ENCODE peak calls at places on chromosomes 13 and 19, in five cellular contexts. Y is K562, B is GM12878, L is HepG2, D is SK-N-SH. M is an unnamed sample.
A peak's percentile ranks its signal among the peaks of the same experiment; 100 is the strongest.

GRCh38 chr13:70703755-70704154 is 595.5 kb upstream of the KLHL1 start:
- DNase-seq in Y (no peak), B (no peak), L (no peak), D (no peak), M (no peak)

GRCh38 chr19:51166846-51167490 is 24.9 kb downstream of the SIGLEC7 start:
- DNase-seq in Y (no peak), B (no peak), L (no peak), D (no peak), M (no peak)

GRCh38 chr13:25719666-25720065 is 332.1 kb downstream of the SHISA2 start:
- DNase-seq in Y (no peak), B (no peak), L (no peak), D (no peak), M (no peak)

GRCh38 chr13:44237276-44237767 is 136.3 kb upstream of the SERP2 start:
- DNase-seq in Y (no peak), B (peak; percentile 19), L (no peak), D (peak; percentile 24), M (no peak)

GRCh38 chr13:94550030-94550738 is 45.8 kb downstream of the TGDS start:
- DNase-seq in Y (no peak), B (peak; percentile 4), L (peak; percentile 21), D (no peak), M (no peak)

GRCh38 chr19:33580026-33580644 is 41.6 kb upstream of the CHST8 start:
- DNase-seq in Y (no peak), B (no peak), L (peak; percentile 20), D (no peak), M (no peak)

GRCh38 chr13:28590450-28590849 is 68.5 kb upstream of the POMP start:
- DNase-seq in Y (no peak), B (no peak), L (no peak), D (no peak), M (no peak)

GRCh38 chr19:326851-327250 is 17.7 kb downstream of the MIER2 start:
- DNase-seq in Y (no peak), B (no peak), L (no peak), D (no peak), M (no peak)

GRCh38 chr13:63517376-63517775 is 2101.7 kb upstream of the PCDH20 start:
- DNase-seq in Y (no peak), B (no peak), L (no peak), D (no peak), M (no peak)

GRCh38 chr13:47306991-47307390 is 410.1 kb upstream of the HTR2A start:
- DNase-seq in Y (no peak), B (no peak), L (no peak), D (no peak), M (no peak)

GRCh38 chr19:40130013-40130412 is 39.3 kb upstream of the ZNF780A start:
- DNase-seq in Y (no peak), B (no peak), L (no peak), D (no peak), M (no peak)

GRCh38 chr19:49679832-49680472 is 2.9 kb downstream of the PRMT1 start:
- DNase-seq in Y (no peak), B (no peak), L (no peak), D (no peak), M (no peak)

DNA sequence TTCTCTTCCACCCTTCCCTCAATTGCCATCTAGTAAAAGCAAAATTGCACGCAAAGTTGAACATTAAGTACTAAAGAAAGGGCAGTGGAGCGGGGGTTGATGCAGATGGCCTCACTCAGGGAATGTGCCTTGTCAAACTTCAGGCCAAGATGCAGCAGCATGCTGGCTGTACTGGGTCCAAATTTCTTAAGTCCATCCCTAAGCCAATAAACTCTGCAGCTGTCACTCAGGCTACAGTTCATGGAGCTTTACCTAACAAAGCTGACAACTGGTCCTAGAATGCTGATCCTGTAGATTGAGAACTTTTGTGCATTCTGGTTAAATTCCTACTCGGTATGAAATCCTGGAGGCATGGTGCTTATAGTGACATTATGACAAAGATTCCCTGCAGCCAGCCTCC is 88.4 kb downstream of the FOXO1 start:
- DNase-seq in Y (no peak), B (no peak), L (no peak), D (no peak), M (no peak)
- TF ChIP-seq ZBTB33 in Y (no peak), B (no peak), L (no peak), D (no peak), M (no peak)

DNA sequence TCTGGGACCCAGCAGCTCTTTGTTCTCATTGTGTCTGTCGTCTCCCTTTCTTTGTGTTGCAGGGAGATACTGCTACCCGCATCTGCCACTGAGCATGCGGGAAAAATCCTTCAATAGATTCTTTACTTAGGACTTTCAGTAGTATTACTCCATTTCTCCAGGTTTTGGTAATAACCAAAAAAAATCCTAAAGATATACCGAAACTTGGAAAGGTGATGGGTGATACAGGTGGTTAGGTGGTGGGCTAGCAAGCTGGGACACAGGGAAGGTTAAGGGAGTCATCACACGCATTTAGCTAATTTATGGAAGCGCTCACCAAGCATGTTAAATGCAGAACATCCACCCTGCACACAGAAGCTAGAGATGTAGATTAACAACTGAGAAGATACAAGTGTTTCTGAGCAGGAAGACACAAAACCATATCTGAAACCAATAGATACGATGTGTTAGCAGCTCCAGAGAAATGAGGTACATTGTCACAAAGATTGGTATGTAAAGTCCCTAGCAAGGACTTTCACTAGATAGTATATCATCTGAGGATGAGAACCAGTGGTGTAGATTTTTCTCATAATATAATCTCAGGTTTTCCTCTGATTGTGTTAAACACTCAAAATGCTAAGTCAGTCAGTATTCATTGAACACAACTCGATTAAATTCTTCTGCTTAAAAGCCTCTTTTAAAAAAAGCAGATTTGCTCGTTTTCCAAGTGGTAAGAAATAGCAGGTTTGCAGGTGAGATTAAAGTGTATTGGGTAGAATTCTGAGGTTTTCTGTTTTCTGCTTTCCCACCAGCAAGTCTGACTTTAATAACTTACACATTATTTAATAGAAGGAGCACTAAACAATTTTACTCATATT is 1.3 kb upstream of the SLAIN1 start:
- DNase-seq in Y (no peak), B (no peak), L (no peak), D (peak; percentile 45), M (no peak)
- TF ChIP-seq ZBTB33 in Y (no peak), B (no peak), L (no peak), D (no peak), M (no peak)

DNA sequence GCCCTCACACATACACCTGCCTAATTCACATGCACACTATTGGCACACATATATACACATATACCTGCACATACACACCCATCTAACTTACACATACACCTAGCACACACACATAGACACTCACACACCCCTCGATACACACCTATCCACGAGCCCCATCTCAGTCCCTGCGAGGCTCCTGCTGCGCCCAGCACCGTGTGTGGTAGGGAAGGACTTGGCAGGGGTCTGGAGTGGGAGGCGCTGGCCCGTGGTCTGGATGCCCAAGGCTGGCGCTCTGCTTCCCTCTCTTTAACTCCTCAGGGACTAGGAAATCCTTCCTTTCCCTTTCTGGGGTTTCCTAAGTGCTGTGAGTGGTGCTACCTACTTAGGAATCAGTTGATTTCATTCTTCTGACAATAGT is 202.7 kb downstream of the UQCRFS1 start:
- DNase-seq in Y (no peak), B (no peak), L (no peak), D (no peak), M (no peak)
- TF ChIP-seq ZBTB33 in Y (no peak), B (no peak), L (no peak), D (no peak), M (no peak)

DNA sequence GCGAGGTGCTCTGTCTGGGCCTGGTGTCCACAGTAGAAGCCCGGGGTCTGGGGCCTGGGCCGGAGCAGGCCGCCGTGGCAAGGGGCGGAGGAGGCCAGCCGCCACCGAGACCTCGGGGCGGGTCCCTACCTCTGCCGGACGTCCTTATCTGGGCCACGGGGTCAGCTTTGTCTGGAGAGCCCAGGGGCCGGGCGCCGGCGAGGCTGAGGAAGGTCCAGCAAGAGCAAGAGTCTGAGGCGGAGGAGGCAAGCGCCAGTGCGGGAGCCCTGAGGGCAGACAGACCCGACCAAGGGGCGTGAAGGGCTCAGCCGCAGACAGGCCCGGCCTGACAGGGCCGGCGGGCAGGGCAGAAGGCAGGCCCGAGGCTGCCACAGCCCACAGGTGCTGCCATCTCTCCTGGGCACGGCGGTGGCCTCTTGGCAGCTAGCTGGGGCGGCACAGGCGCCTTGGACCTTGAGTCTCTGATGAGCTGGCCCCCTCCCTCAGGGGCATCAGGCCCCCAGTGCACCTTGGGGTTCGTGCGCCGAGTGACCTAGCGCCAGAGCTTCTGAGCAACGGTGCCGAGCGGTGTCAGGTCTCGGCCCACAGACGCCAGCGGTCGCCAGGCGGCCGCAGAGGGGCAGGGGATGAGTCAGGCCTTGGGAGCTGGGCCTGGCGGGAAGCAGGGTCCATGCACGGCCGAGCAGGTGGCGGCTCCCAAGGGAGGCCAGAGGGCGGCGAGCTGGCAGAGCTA is 19.1 kb upstream of the AKAP8 start:
- DNase-seq in Y (no peak), B (no peak), L (no peak), D (peak; percentile 16), M (no peak)
- TF ChIP-seq ZBTB33 in Y (peak; percentile 27), B (no peak), L (no peak), D (no peak), M (no peak)